ENCODE peak calls at places on chromosomes 4 and X, in eight cellular contexts. S is GM23338, O is HepG2, X is upper lobe of left lung, K is Panc1, Q is HCT116, R is GM12878, D is K562. T is an unnamed sample.

GRCh38 chr4:40193018-40193571 is 3.7 kb upstream of the RHOH start:
- ATAC-seq in S (peak), O (peak), X (no peak), K (no peak), Q (no peak), R (peak), D (peak), T (no peak)

GRCh38 chrX:41781500-41781899 is 57.5 kb downstream of the GPR82 start:
- ATAC-seq in S (peak), O (peak), X (peak), K (no peak), Q (peak), R (peak), D (peak), T (no peak)

GRCh38 chr4:129545599-129546278 is 449.8 kb downstream of the C4orf33 start:
- ATAC-seq in S (no peak), O (no peak), X (peak), K (no peak), Q (no peak), R (no peak), D (no peak), T (peak)

GRCh38 chr4:1521821-1522361 is 115.6 kb upstream of the NKX1-1 start:
- ATAC-seq in S (peak), O (peak), X (no peak), K (no peak), Q (no peak), R (no peak), D (no peak), T (no peak)

GRCh38 chrX:45851434-45851991 is 650.8 kb upstream of the DIPK2B start:
- ATAC-seq in S (peak), O (peak), X (peak), K (peak), Q (peak), R (peak), D (no peak), T (peak)

GRCh38 chr4:120919358-120919757 is 3.2 kb downstream of the PRDM5 start:
- ATAC-seq in S (no peak), O (no peak), X (no peak), K (no peak), Q (no peak), R (no peak), D (no peak), T (no peak)

GRCh38 chr4:101850698-101851097 is 60.2 kb downstream of the BANK1 start:
- ATAC-seq in S (no peak), O (no peak), X (no peak), K (no peak), Q (no peak), R (peak), D (no peak), T (no peak)

GRCh38 chr4:127782025-127782274 is 172 bp upstream of the HSPA4L start:
- ATAC-seq in S (no peak), O (no peak), X (peak), K (peak), Q (peak), R (peak), D (peak), T (peak)

GRCh38 chr4:141647982-141648381 is 11.6 kb downstream of the IL15 start:
- ATAC-seq in S (no peak), O (no peak), X (peak), K (no peak), Q (no peak), R (no peak), D (no peak), T (no peak)

GRCh38 chrX:41350150-41350975 is 16.4 kb downstream of the DDX3X start:
- ATAC-seq in S (peak), O (peak), X (no peak), K (peak), Q (peak), R (peak), D (peak), T (peak)

GRCh38 chr4:27357283-27357682 is 496.6 kb downstream of the STIM2 start:
- ATAC-seq in S (no peak), O (no peak), X (no peak), K (no peak), Q (peak), R (peak), D (no peak), T (no peak)

GRCh38 chr4:117700111-117700892 is 334.0 kb upstream of the NDST3 start:
- ATAC-seq in S (peak), O (peak), X (no peak), K (no peak), Q (peak), R (peak), D (no peak), T (no peak)

GRCh38 chr4:55183926-55184599 is 58.7 kb upstream of the KDR start:
- ATAC-seq in S (peak), O (no peak), X (peak), K (peak), Q (peak), R (no peak), D (no peak), T (no peak)

GRCh38 chrX:149074429-149074828 is 430.7 kb downstream of the IDS start:
- ATAC-seq in S (no peak), O (no peak), X (peak), K (no peak), Q (no peak), R (peak), D (no peak), T (peak)

GRCh38 chrX:28108186-28108945 is 127.1 kb upstream of the DCAF8L1 start:
- ATAC-seq in S (no peak), O (no peak), X (no peak), K (no peak), Q (no peak), R (no peak), D (no peak), T (no peak)

GRCh38 chrX:10722804-10723364 is 102.5 kb upstream of the MID1 start:
- ATAC-seq in S (peak), O (no peak), X (peak), K (peak), Q (peak), R (peak), D (peak), T (peak)

GRCh38 chrX:357693-358471 is 28.8 kb downstream of the PPP2R3B start:
- ATAC-seq in S (peak), O (no peak), X (no peak), K (no peak), Q (no peak), R (no peak), D (no peak), T (no peak)

GRCh38 chr4:148311493-148311892 is 130.7 kb downstream of the NR3C2 start:
- ATAC-seq in S (no peak), O (no peak), X (no peak), K (no peak), Q (no peak), R (no peak), D (no peak), T (no peak)

GRCh38 chr4:17688011-17688441 is 73.6 kb downstream of the MED28 start:
- ATAC-seq in S (no peak), O (no peak), X (no peak), K (no peak), Q (no peak), R (peak), D (no peak), T (no peak)

GRCh38 chrX:65634732-65635131 is 32.7 kb upstream of the MSN start:
- ATAC-seq in S (no peak), O (no peak), X (no peak), K (no peak), Q (no peak), R (no peak), D (no peak), T (no peak)

GRCh38 chr4:73387552-73387951 is 16.5 kb upstream of the ALB start:
- ATAC-seq in S (no peak), O (no peak), X (no peak), K (no peak), Q (no peak), R (peak), D (no peak), T (no peak)

GRCh38 chr4:75895744-75896314 is 6.4 kb downstream of the PPEF2 start:
- ATAC-seq in S (peak), O (peak), X (peak), K (peak), Q (peak), R (peak), D (peak), T (peak)

GRCh38 chr4:105088110-105088879 is 58.4 kb upstream of the TET2 start:
- ATAC-seq in S (peak), O (no peak), X (peak), K (no peak), Q (no peak), R (no peak), D (no peak), T (no peak)

GRCh38 chrX:63513825-63514574 is 162.9 kb upstream of the SPIN4 start:
- ATAC-seq in S (no peak), O (no peak), X (peak), K (no peak), Q (no peak), R (no peak), D (no peak), T (peak)

GRCh38 chrX:1336331-1337143 is at the start of gene IL3RA:
- ATAC-seq in S (no peak), O (peak), X (peak), K (peak), Q (no peak), R (peak), D (no peak), T (peak)

GRCh38 chrX:113929004-113929403 is 654.9 kb upstream of the HTR2C start:
- ATAC-seq in S (peak), O (peak), X (no peak), K (peak), Q (peak), R (peak), D (peak), T (no peak)

GRCh38 chrX:45879512-45879911 is 665.7 kb downstream of the ZNF674 start:
- ATAC-seq in S (no peak), O (no peak), X (no peak), K (no peak), Q (no peak), R (no peak), D (no peak), T (no peak)

GRCh38 chrX:55908685-55909212 is 191.2 kb downstream of the RRAGB start:
- ATAC-seq in S (peak), O (peak), X (peak), K (peak), Q (peak), R (peak), D (peak), T (no peak)
- H3K27ac ChIP-seq in S (peak), O (no peak), X (peak), K (peak), Q (peak), R (peak), D (no peak), T (peak)

GRCh38 chr4:52911684-52912294 is 49.7 kb downstream of the RASL11B start:
- ATAC-seq in S (peak), O (peak), X (peak), K (peak), Q (peak), R (peak), D (peak), T (no peak)

GRCh38 chr4:52915730-52916129 is 53.6 kb downstream of the RASL11B start:
- ATAC-seq in S (no peak), O (peak), X (no peak), K (no peak), Q (no peak), R (no peak), D (no peak), T (no peak)

GRCh38 chr4:52915131-52915645 is 53.1 kb downstream of the RASL11B start:
- ATAC-seq in S (no peak), O (no peak), X (no peak), K (no peak), Q (no peak), R (no peak), D (no peak), T (no peak)

GRCh38 chr4:52912608-52913007 is 50.5 kb downstream of the RASL11B start:
- ATAC-seq in S (no peak), O (no peak), X (no peak), K (no peak), Q (no peak), R (peak), D (no peak), T (no peak)

GRCh38 chr4:52914051-52914605 is 52.0 kb downstream of the RASL11B start:
- ATAC-seq in S (no peak), O (peak), X (peak), K (no peak), Q (no peak), R (no peak), D (no peak), T (no peak)
- TF ChIP-seq POLR2AphosphoS5 in S (no peak), O (no peak), X (no peak), K (no peak), Q (no peak), R (no peak), D (no peak), T (no peak)

DNA sequence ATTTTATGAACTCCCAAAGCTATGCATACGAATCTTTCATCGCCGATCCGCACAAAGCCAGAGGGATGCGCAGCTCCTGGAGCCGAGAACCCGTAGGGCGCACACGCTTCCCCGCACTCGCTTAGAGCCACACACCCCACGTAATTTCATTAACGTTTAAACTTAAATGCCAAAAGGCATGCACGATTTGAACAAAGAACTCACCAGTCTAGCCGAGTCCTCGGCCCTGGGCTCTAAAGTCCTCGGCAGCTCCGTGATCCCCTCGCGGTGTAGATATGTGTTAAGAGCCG is 2.4 kb upstream of the FAT1 start:
- ATAC-seq in S (no peak), O (peak), X (no peak), K (peak), Q (peak), R (no peak), D (peak), T (peak)
- TF ChIP-seq CTCF in S (no peak), O (no peak), X (no peak), K (peak), Q (no peak), R (no peak), D (no peak), T (no peak)

GRCh38 chr4:2804449-2804972 is 11.6 kb downstream of the SH3BP2 start:
- ATAC-seq in S (no peak), O (no peak), X (no peak), K (no peak), Q (no peak), R (no peak), D (no peak), T (no peak)
- H3K27ac ChIP-seq in S (no peak), O (no peak), X (peak), K (no peak), Q (no peak), R (no peak), D (no peak), T (peak)

GRCh38 chr4:78938474-78938867 is 767 bp downstream of the PAQR3 start:
- ATAC-seq in S (no peak), O (no peak), X (no peak), K (no peak), Q (no peak), R (no peak), D (no peak), T (no peak)

GRCh38 chr4:78940752-78941151 is 1.5 kb upstream of the PAQR3 start:
- ATAC-seq in S (no peak), O (no peak), X (no peak), K (no peak), Q (no peak), R (peak), D (no peak), T (no peak)

GRCh38 chr4:78937837-78938236 is 1.4 kb downstream of the PAQR3 start:
- ATAC-seq in S (no peak), O (no peak), X (peak), K (no peak), Q (no peak), R (no peak), D (no peak), T (no peak)

GRCh38 chr4:78939667-78940008 is 400 bp upstream of the PAQR3 start:
- ATAC-seq in S (peak), O (peak), X (no peak), K (no peak), Q (no peak), R (peak), D (peak), T (peak)

GRCh38 chr4:78938868-78939666 is at the start of gene PAQR3:
- ATAC-seq in S (peak), O (peak), X (peak), K (peak), Q (peak), R (peak), D (peak), T (peak)
- TF ChIP-seq POLR2AphosphoS5 in S (peak), O (peak), X (no peak), K (peak), Q (peak), R (peak), D (peak), T (peak)

GRCh38 chr4:98507299-98507698 is 151.1 kb downstream of the TSPAN5 start:
- ATAC-seq in S (no peak), O (no peak), X (no peak), K (no peak), Q (no peak), R (no peak), D (no peak), T (no peak)
- TF ChIP-seq CTCF in S (no peak), O (no peak), X (no peak), K (no peak), Q (no peak), R (no peak), D (no peak), T (no peak)